ENCODE peak calls at places on chromosomes 12 and 14, in nine cellular contexts. G, Z, W, T, X, C, E, U and F are unnamed samples.
A peak's percentile ranks its signal among the peaks of the same experiment; 100 is the strongest.

GRCh38 chr14:36605506-36605857 is 23.1 kb upstream of the NKX2-8 start:
- DNase-seq in G (no peak), Z (no peak), W (no peak), T (no peak), X (no peak), C (no peak), E (no peak), U (no peak), F (no peak)

GRCh38 chr14:104393898-104394605 is 185.5 kb upstream of the C14orf180 start:
- DNase-seq in G (peak; percentile 43), Z (no peak), W (no peak), T (no peak), X (peak; percentile 7), C (peak; percentile 67), E (no peak), U (peak; percentile 67), F (no peak)

GRCh38 chr12:40734283-40734682 is 42.0 kb downstream of the CNTN1 start:
- DNase-seq in G (no peak), Z (no peak), W (no peak), T (no peak), X (no peak), C (no peak), E (no peak), U (no peak), F (no peak)

GRCh38 chr12:77847665-77848431 is 17.2 kb downstream of the NAV3 start:
- DNase-seq in G (no peak), Z (no peak), W (no peak), T (peak; percentile 57), X (no peak), C (no peak), E (no peak), U (no peak), F (no peak)

GRCh38 chr14:77889971-77890442 is 90.1 kb downstream of the ADCK1 start:
- DNase-seq in G (no peak), Z (no peak), W (no peak), T (peak; percentile 9), X (no peak), C (no peak), E (no peak), U (no peak), F (no peak)

GRCh38 chr14:99660006-99660566 is 15.2 kb downstream of the HHIPL1 start:
- DNase-seq in G (no peak), Z (no peak), W (no peak), T (no peak), X (no peak), C (no peak), E (no peak), U (no peak), F (no peak)

GRCh38 chr14:24414077-24414476 is 15.3 kb downstream of the NYNRIN start:
- DNase-seq in G (no peak), Z (no peak), W (no peak), T (no peak), X (no peak), C (peak; percentile 38), E (no peak), U (no peak), F (no peak)

GRCh38 chr12:116454076-116454475 is 105.1 kb upstream of the MAP1LC3B2 start:
- DNase-seq in G (no peak), Z (no peak), W (no peak), T (no peak), X (no peak), C (no peak), E (no peak), U (no peak), F (no peak)

GRCh38 chr14:92524603-92525185 is 11.1 kb downstream of the RIN3 start:
- DNase-seq in G (no peak), Z (no peak), W (no peak), T (no peak), X (no peak), C (no peak), E (no peak), U (no peak), F (no peak)

GRCh38 chr14:95471526-95472304 is 44.7 kb downstream of the SYNE3 start:
- DNase-seq in G (no peak), Z (no peak), W (no peak), T (no peak), X (no peak), C (no peak), E (no peak), U (no peak), F (no peak)

GRCh38 chr14:90534091-90534837 is 137.4 kb downstream of the CALM1 start:
- DNase-seq in G (no peak), Z (no peak), W (no peak), T (no peak), X (no peak), C (no peak), E (no peak), U (peak; percentile 55), F (no peak)

GRCh38 chr12:1474567-1475153 is 119.7 kb downstream of the FBXL14 start:
- DNase-seq in G (no peak), Z (no peak), W (no peak), T (peak; percentile 87), X (no peak), C (no peak), E (peak; percentile 30), U (no peak), F (no peak)

GRCh38 chr12:10249690-10250455 is 37.2 kb downstream of the GABARAPL1 start:
- DNase-seq in G (peak; percentile 6), Z (no peak), W (no peak), T (no peak), X (no peak), C (no peak), E (no peak), U (no peak), F (no peak)

GRCh38 chr12:123889000-123889399 is 83.6 kb downstream of the CCDC92 start:
- DNase-seq in G (no peak), Z (no peak), W (no peak), T (no peak), X (no peak), C (no peak), E (no peak), U (no peak), F (no peak)

GRCh38 chr14:88029500-88029899 is 24.6 kb downstream of the GPR65 start:
- DNase-seq in G (no peak), Z (no peak), W (no peak), T (no peak), X (no peak), C (no peak), E (no peak), U (no peak), F (no peak)

GRCh38 chr12:91704446-91704845 is 441.2 kb downstream of the BTG1 start:
- DNase-seq in G (no peak), Z (no peak), W (no peak), T (peak; percentile 57), X (no peak), C (no peak), E (peak; percentile 9), U (no peak), F (no peak)

GRCh38 chr14:21711360-21711961 is 37.8 kb upstream of the OR4E1 start:
- DNase-seq in G (no peak), Z (peak; percentile 37), W (no peak), T (peak; percentile 1), X (no peak), C (no peak), E (peak; percentile 25), U (no peak), F (no peak)

GRCh38 chr14:23430016-23430732 is 5.3 kb downstream of the MYH7 start:
- DNase-seq in G (no peak), Z (no peak), W (no peak), T (no peak), X (no peak), C (peak; percentile 41), E (no peak), U (no peak), F (no peak)

GRCh38 chr12:10974965-10975364 is 11.7 kb downstream of the TAS2R50 start:
- DNase-seq in G (no peak), Z (no peak), W (no peak), T (no peak), X (no peak), C (no peak), E (no peak), U (no peak), F (no peak)

GRCh38 chr12:33795536-33795935 is 226.8 kb upstream of the ALG10 start:
- DNase-seq in G (no peak), Z (no peak), W (no peak), T (no peak), X (no peak), C (no peak), E (no peak), U (no peak), F (no peak)

GRCh38 chr14:38210168-38210567 is 2.5 kb downstream of the SSTR1 start:
- DNase-seq in G (no peak), Z (no peak), W (no peak), T (no peak), X (no peak), C (no peak), E (no peak), U (peak; percentile 45), F (no peak)

GRCh38 chr12:112836736-112837628 is 45.4 kb downstream of the RPH3A start:
- DNase-seq in G (no peak), Z (no peak), W (no peak), T (no peak), X (no peak), C (no peak), E (no peak), U (no peak), F (no peak)

GRCh38 chr14:72801381-72801812 is 92.5 kb downstream of the DPF3 start:
- DNase-seq in G (no peak), Z (peak; percentile 89), W (no peak), T (peak; percentile 84), X (no peak), C (no peak), E (no peak), U (no peak), F (no peak)

GRCh38 chr14:82411373-82411772 is 877.7 kb upstream of the SEL1L start:
- DNase-seq in G (no peak), Z (no peak), W (no peak), T (no peak), X (no peak), C (no peak), E (no peak), U (no peak), F (no peak)

GRCh38 chr12:119803391-119803791 is 73.7 kb downstream of the CIT start:
- DNase-seq in G (no peak), Z (no peak), W (no peak), T (no peak), X (no peak), C (no peak), E (no peak), U (no peak), F (no peak)

GRCh38 chr12:105716621-105717020 is 386.1 kb downstream of the C12orf75 start:
- DNase-seq in G (no peak), Z (no peak), W (no peak), T (no peak), X (no peak), C (no peak), E (no peak), U (no peak), F (no peak)

GRCh38 chr12:6360080-6360571 is 15.2 kb downstream of the SCNN1A start:
- DNase-seq in G (no peak), Z (no peak), W (no peak), T (no peak), X (no peak), C (no peak), E (no peak), U (no peak), F (no peak)

GRCh38 chr12:45623221-45623620 is 106.3 kb upstream of the ARID2 start:
- DNase-seq in G (no peak), Z (no peak), W (no peak), T (no peak), X (no peak), C (no peak), E (no peak), U (no peak), F (no peak)

GRCh38 chr12:105272152-105272551 is 36.2 kb upstream of the APPL2 start:
- DNase-seq in G (no peak), Z (no peak), W (no peak), T (no peak), X (no peak), C (no peak), E (no peak), U (no peak), F (no peak)

GRCh38 chr12:59649203-59649602 is 53.4 kb downstream of the SLC16A7 start:
- DNase-seq in G (no peak), Z (no peak), W (no peak), T (no peak), X (no peak), C (no peak), E (no peak), U (no peak), F (no peak)

GRCh38 chr14:93903342-93904184 is 23.6 kb upstream of the FAM181A start:
- DNase-seq in G (no peak), Z (no peak), W (no peak), T (no peak), X (no peak), C (no peak), E (no peak), U (no peak), F (peak; percentile 56)